ENCODE peak calls at places on chromosomes 7 and 10, in seven cellular contexts. E is HCT116, M is HepG2, A is SK-N-SH, W is H1, C is K562, B is GM12878. Q is an unnamed sample.

GRCh38 chr10:102801496-102801895 is 35.7 kb downstream of the CYP17A1 start:
- DNase-seq in E (no peak), M (no peak), A (no peak), W (no peak), C (no peak), B (no peak), Q (peak; percentile 39)

GRCh38 chr10:129288940-129289468 is 178.0 kb upstream of the MGMT start:
- DNase-seq in E (no peak), M (no peak), A (no peak), W (no peak), C (no peak), B (no peak), Q (no peak)

GRCh38 chr7:122629412-122629953 is 69.4 kb downstream of the RNF133 start:
- DNase-seq in E (no peak), M (no peak), A (no peak), W (no peak), C (no peak), B (no peak), Q (no peak)

GRCh38 chr7:99424932-99425730 is 13.5 kb downstream of the PTCD1 start:
- DNase-seq in E (no peak), M (no peak), A (no peak), W (no peak), C (no peak), B (no peak), Q (no peak)

GRCh38 chr10:125024496-125025234 is 82.7 kb downstream of the ZRANB1 start:
- DNase-seq in E (no peak), M (no peak), A (peak; percentile 77), W (no peak), C (no peak), B (no peak), Q (peak; percentile 24)

GRCh38 chr7:55055479-55055878 is 36.7 kb downstream of the EGFR start:
- DNase-seq in E (no peak), M (no peak), A (no peak), W (no peak), C (no peak), B (no peak), Q (no peak)

GRCh38 chr7:158351051-158351450 is 236.6 kb downstream of the PTPRN2 start:
- DNase-seq in E (no peak), M (no peak), A (no peak), W (no peak), C (no peak), B (no peak), Q (no peak)

GRCh38 chr7:6612819-6613218 is 2.6 kb upstream of the ZNF853 start:
- DNase-seq in E (no peak), M (no peak), A (no peak), W (no peak), C (no peak), B (no peak), Q (no peak)

GRCh38 chr10:99694171-99694570 is 34.9 kb downstream of the ENTPD7 start:
- DNase-seq in E (no peak), M (no peak), A (no peak), W (no peak), C (no peak), B (no peak), Q (no peak)

GRCh38 chr10:69904533-69904932 is 102.8 kb downstream of the COL13A1 start:
- DNase-seq in E (no peak), M (no peak), A (no peak), W (no peak), C (no peak), B (no peak), Q (no peak)

GRCh38 chr7:90788057-90788456 is 191.9 kb downstream of the CDK14 start:
- DNase-seq in E (no peak), M (no peak), A (no peak), W (no peak), C (no peak), B (no peak), Q (no peak)

GRCh38 chr10:22977751-22978150 is 49.9 kb downstream of the ARMC3 start:
- DNase-seq in E (no peak), M (no peak), A (no peak), W (no peak), C (no peak), B (no peak), Q (no peak)

GRCh38 chr10:22980822-22981221 is 53.0 kb downstream of the ARMC3 start:
- DNase-seq in E (no peak), M (no peak), A (no peak), W (no peak), C (no peak), B (no peak), Q (no peak)

GRCh38 chr10:22976535-22976934 is 48.7 kb downstream of the ARMC3 start:
- DNase-seq in E (no peak), M (no peak), A (no peak), W (no peak), C (no peak), B (no peak), Q (no peak)

GRCh38 chr10:22978918-22979317 is 51.1 kb downstream of the ARMC3 start:
- DNase-seq in E (no peak), M (no peak), A (no peak), W (no peak), C (no peak), B (no peak), Q (no peak)

GRCh38 chr10:22978287-22978686 is 50.4 kb downstream of the ARMC3 start:
- DNase-seq in E (no peak), M (no peak), A (no peak), W (no peak), C (no peak), B (no peak), Q (no peak)
- TF ChIP-seq JUND in E (no peak), M (no peak), A (no peak), W (no peak), C (no peak), B (no peak), Q (no peak)

GRCh38 chr10:95407546-95407945 is 116.7 kb upstream of the PDLIM1 start:
- DNase-seq in E (no peak), M (no peak), A (no peak), W (no peak), C (no peak), B (no peak), Q (no peak)

GRCh38 chr10:95404864-95405263 is 114.1 kb upstream of the PDLIM1 start:
- DNase-seq in E (no peak), M (no peak), A (no peak), W (no peak), C (no peak), B (no peak), Q (no peak)

GRCh38 chr10:95408148-95408930 is 117.5 kb upstream of the PDLIM1 start:
- DNase-seq in E (no peak), M (no peak), A (no peak), W (no peak), C (no peak), B (no peak), Q (no peak)

GRCh38 chr10:95405655-95406054 is 114.9 kb upstream of the PDLIM1 start:
- DNase-seq in E (no peak), M (no peak), A (no peak), W (no peak), C (no peak), B (no peak), Q (no peak)

GRCh38 chr10:95406651-95407280 is 116.0 kb upstream of the PDLIM1 start:
- DNase-seq in E (no peak), M (no peak), A (no peak), W (no peak), C (no peak), B (no peak), Q (no peak)
- TF ChIP-seq JUND in E (no peak), M (no peak), A (no peak), W (no peak), C (no peak), B (no peak), Q (no peak)

GRCh38 chr10:3261921-3262320 is 89.3 kb upstream of the PITRM1 start:
- DNase-seq in E (no peak), M (no peak), A (no peak), W (no peak), C (no peak), B (no peak), Q (no peak)

GRCh38 chr10:3263747-3264146 is 91.2 kb upstream of the PITRM1 start:
- DNase-seq in E (no peak), M (no peak), A (no peak), W (no peak), C (no peak), B (no peak), Q (no peak)

GRCh38 chr10:3265081-3265480 is 92.5 kb upstream of the PITRM1 start:
- DNase-seq in E (no peak), M (no peak), A (peak; percentile 38), W (no peak), C (no peak), B (no peak), Q (no peak)

GRCh38 chr10:3263082-3263481 is 90.5 kb upstream of the PITRM1 start:
- DNase-seq in E (no peak), M (no peak), A (no peak), W (no peak), C (no peak), B (no peak), Q (no peak)

DNA sequence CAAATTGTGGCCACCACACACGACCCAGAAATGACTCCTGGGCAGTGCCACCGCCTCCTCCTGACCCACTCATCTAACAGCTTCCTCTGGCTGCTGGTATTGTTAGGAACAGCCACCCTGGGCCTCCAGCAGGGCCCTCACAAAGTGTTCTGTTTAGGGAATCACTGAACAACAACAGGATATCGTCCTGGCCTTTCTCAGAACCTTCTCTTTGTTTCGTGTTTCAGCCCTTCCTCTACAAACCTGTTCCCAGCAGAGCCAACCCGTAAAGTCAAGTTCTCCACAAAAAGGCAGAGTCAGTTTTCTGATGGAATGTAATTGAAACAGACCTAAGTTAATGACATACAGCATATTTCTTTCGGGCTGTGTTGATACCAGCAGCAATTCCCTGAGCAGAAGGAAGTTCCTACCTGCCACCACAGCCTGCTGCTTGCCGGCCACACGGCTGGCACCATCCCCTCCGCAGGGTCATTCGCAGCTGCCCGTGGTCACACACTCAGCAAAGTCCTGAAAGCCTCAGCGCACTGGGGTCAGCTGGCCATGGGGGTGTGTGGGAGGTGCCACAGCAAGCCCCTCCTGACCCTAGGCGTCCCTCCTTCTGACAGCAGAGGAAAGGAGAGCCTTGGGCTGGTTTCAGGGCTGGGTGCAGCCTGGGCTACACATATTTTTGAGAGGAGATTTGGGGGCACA is 91.7 kb upstream of the PITRM1 start:
- DNase-seq in E (no peak), M (no peak), A (no peak), W (no peak), C (no peak), B (no peak), Q (no peak)
- TF ChIP-seq JUND in E (no peak), M (no peak), A (no peak), W (no peak), C (no peak), B (no peak), Q (no peak)

GRCh38 chr7:75644599-75644998 is 94.1 kb downstream of the HIP1 start:
- DNase-seq in E (no peak), M (no peak), A (no peak), W (no peak), C (no peak), B (no peak), Q (no peak)

GRCh38 chr7:75639071-75639892 is 99.5 kb downstream of the HIP1 start:
- DNase-seq in E (no peak), M (no peak), A (peak; percentile 93), W (peak; percentile 87), C (peak; percentile 93), B (no peak), Q (peak; percentile 66)

GRCh38 chr7:75645570-75645969 is 93.2 kb downstream of the HIP1 start:
- DNase-seq in E (no peak), M (no peak), A (no peak), W (no peak), C (no peak), B (no peak), Q (no peak)

GRCh38 chr7:75639893-75640600 is 98.7 kb downstream of the HIP1 start:
- DNase-seq in E (no peak), M (no peak), A (no peak), W (peak; percentile 83), C (no peak), B (no peak), Q (no peak)

GRCh38 chr7:75642810-75643486 is 95.8 kb downstream of the HIP1 start:
- DNase-seq in E (peak; percentile 54), M (peak; percentile 46), A (peak; percentile 70), W (peak; percentile 85), C (peak; percentile 87), B (peak; percentile 39), Q (no peak)
- TF ChIP-seq JUND in E (no peak), M (no peak), A (no peak), W (no peak), C (peak; percentile 73), B (no peak), Q (no peak)

Q was measured in T47D.